ENCODE peak calls at places on chromosomes 3 and 15, in nine cellular contexts. One of them, this sample, is unnamed. For H3K9me3, the result is how much of the 10 kb centered on the place peaks cover.

GRCh38 chr3:53482227-53482626 is 12.2 kb upstream of the CACNA1D start:
- DNase-seq in lower lobe of right lung: no peak
- DNase-seq in spleen: no peak
- DNase-seq in A549: no peak
- DNase-seq in left ventricle myocardium inferior: no peak
- DNase-seq in tibial artery: no peak
- DNase-seq in HepG2: no peak
- DNase-seq in mammary epithelial cell: no peak
- DNase-seq in uterus: no peak
- DNase-seq in this sample: no peak

GRCh38 chr3:144865886-144866285 is 894.3 kb downstream of the DIPK2A start:
- DNase-seq in HepG2: no peak
- DNase-seq in A549: no peak
- DNase-seq in tibial artery: no peak
- DNase-seq in spleen: no peak
- DNase-seq in left ventricle myocardium inferior: no peak
- DNase-seq in lower lobe of right lung: no peak
- DNase-seq in mammary epithelial cell: no peak
- DNase-seq in uterus: no peak
- DNase-seq in this sample: no peak

GRCh38 chr3:131960324-131960723 is 74.5 kb downstream of the CPNE4 start:
- DNase-seq in A549: no peak
- DNase-seq in lower lobe of right lung: no peak
- DNase-seq in spleen: no peak
- DNase-seq in uterus: no peak
- DNase-seq in left ventricle myocardium inferior: no peak
- DNase-seq in tibial artery: no peak
- DNase-seq in HepG2: no peak
- DNase-seq in mammary epithelial cell: peak
- DNase-seq in this sample: no peak

GRCh38 chr3:105277656-105278055 is 89.1 kb upstream of the ALCAM start:
- DNase-seq in spleen: no peak
- DNase-seq in left ventricle myocardium inferior: no peak
- DNase-seq in HepG2: no peak
- DNase-seq in lower lobe of right lung: no peak
- DNase-seq in tibial artery: no peak
- DNase-seq in uterus: no peak
- DNase-seq in mammary epithelial cell: peak
- DNase-seq in A549: no peak
- DNase-seq in this sample: no peak

GRCh38 chr3:134356411-134357040 is 17.7 kb downstream of the AMOTL2 start:
- DNase-seq in lower lobe of right lung: no peak
- DNase-seq in tibial artery: peak
- DNase-seq in HepG2: no peak
- DNase-seq in left ventricle myocardium inferior: no peak
- DNase-seq in uterus: no peak
- DNase-seq in mammary epithelial cell: no peak
- DNase-seq in A549: no peak
- DNase-seq in spleen: peak
- DNase-seq in this sample: no peak

GRCh38 chr3:28476194-28476593 is 127.6 kb upstream of the AZI2 start:
- DNase-seq in mammary epithelial cell: peak
- DNase-seq in HepG2: peak
- DNase-seq in spleen: no peak
- DNase-seq in A549: peak
- DNase-seq in lower lobe of right lung: no peak
- DNase-seq in left ventricle myocardium inferior: no peak
- DNase-seq in uterus: no peak
- DNase-seq in tibial artery: no peak
- DNase-seq in this sample: peak

GRCh38 chr3:44966795-44967278 is 9.1 kb downstream of the ZDHHC3 start:
- DNase-seq in uterus: no peak
- DNase-seq in lower lobe of right lung: no peak
- DNase-seq in HepG2: no peak
- DNase-seq in left ventricle myocardium inferior: no peak
- DNase-seq in tibial artery: no peak
- DNase-seq in spleen: no peak
- DNase-seq in A549: no peak
- DNase-seq in mammary epithelial cell: peak
- DNase-seq in this sample: peak

GRCh38 chr3:144241381-144241780 is 269.8 kb downstream of the DIPK2A start:
- DNase-seq in lower lobe of right lung: no peak
- DNase-seq in tibial artery: no peak
- DNase-seq in A549: no peak
- DNase-seq in left ventricle myocardium inferior: no peak
- DNase-seq in HepG2: no peak
- DNase-seq in mammary epithelial cell: no peak
- DNase-seq in uterus: no peak
- DNase-seq in spleen: no peak
- DNase-seq in this sample: no peak

GRCh38 chr3:129658156-129658843 is 51.8 kb upstream of the PLXND1 start:
- DNase-seq in lower lobe of right lung: no peak
- DNase-seq in left ventricle myocardium inferior: no peak
- DNase-seq in mammary epithelial cell: peak
- DNase-seq in uterus: no peak
- DNase-seq in spleen: no peak
- DNase-seq in HepG2: peak
- DNase-seq in tibial artery: no peak
- DNase-seq in A549: no peak
- DNase-seq in this sample: peak

GRCh38 chr15:82554351-82554750 is 14.1 kb upstream of the RPS17 start:
- DNase-seq in lower lobe of right lung: no peak
- DNase-seq in mammary epithelial cell: peak
- DNase-seq in A549: no peak
- DNase-seq in spleen: no peak
- DNase-seq in left ventricle myocardium inferior: no peak
- DNase-seq in uterus: no peak
- DNase-seq in HepG2: no peak
- DNase-seq in tibial artery: no peak
- DNase-seq in this sample: no peak

GRCh38 chr3:45992820-45993219 is 2.8 kb downstream of the FYCO1 start:
- DNase-seq in HepG2: no peak
- DNase-seq in tibial artery: no peak
- DNase-seq in uterus: no peak
- DNase-seq in lower lobe of right lung: no peak
- DNase-seq in mammary epithelial cell: no peak
- DNase-seq in A549: no peak
- DNase-seq in left ventricle myocardium inferior: no peak
- DNase-seq in spleen: no peak
- DNase-seq in this sample: no peak

GRCh38 chr3:49388416-49388815 is 23.4 kb downstream of the RHOA start:
- DNase-seq in spleen: no peak
- DNase-seq in tibial artery: no peak
- DNase-seq in mammary epithelial cell: no peak
- DNase-seq in left ventricle myocardium inferior: no peak
- DNase-seq in uterus: no peak
- DNase-seq in HepG2: no peak
- DNase-seq in lower lobe of right lung: no peak
- DNase-seq in A549: no peak
- DNase-seq in this sample: no peak

DNA sequence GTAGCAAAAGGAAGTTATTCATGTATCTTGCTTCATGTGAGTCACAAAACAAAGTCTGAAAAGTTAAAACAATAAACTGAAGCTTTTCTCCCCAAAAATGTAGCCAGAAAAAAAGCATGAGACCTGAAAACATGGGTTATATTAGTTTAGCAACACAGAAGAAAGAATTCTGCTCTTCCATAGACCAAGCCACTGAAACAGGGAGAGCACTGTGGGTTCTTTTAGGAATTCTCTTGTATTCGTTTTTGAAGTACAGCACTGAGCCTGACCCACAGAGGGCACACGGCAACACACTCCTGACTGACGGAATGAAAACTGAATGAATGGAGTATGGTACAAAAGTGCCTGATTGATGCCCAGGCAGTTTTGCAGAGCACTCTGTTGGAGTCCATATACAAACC is 66.6 kb downstream of the TM4SF4 start:
- DNase-seq in lower lobe of right lung: no peak
- DNase-seq in mammary epithelial cell: no peak
- DNase-seq in tibial artery: no peak
- DNase-seq in spleen: no peak
- DNase-seq in HepG2: no peak
- DNase-seq in uterus: no peak
- DNase-seq in left ventricle myocardium inferior: no peak
- DNase-seq in A549: peak
- DNase-seq in this sample: peak
- TF ChIP-seq CTCF in lower lobe of right lung: no peak
- TF ChIP-seq CTCF in mammary epithelial cell: no peak
- TF ChIP-seq CTCF in tibial artery: peak
- TF ChIP-seq CTCF in spleen: no peak
- TF ChIP-seq CTCF in HepG2: no peak
- TF ChIP-seq CTCF in uterus: no peak
- TF ChIP-seq CTCF in left ventricle myocardium inferior: no peak
- TF ChIP-seq CTCF in A549: peak
- TF ChIP-seq CTCF in this sample: peak

DNA sequence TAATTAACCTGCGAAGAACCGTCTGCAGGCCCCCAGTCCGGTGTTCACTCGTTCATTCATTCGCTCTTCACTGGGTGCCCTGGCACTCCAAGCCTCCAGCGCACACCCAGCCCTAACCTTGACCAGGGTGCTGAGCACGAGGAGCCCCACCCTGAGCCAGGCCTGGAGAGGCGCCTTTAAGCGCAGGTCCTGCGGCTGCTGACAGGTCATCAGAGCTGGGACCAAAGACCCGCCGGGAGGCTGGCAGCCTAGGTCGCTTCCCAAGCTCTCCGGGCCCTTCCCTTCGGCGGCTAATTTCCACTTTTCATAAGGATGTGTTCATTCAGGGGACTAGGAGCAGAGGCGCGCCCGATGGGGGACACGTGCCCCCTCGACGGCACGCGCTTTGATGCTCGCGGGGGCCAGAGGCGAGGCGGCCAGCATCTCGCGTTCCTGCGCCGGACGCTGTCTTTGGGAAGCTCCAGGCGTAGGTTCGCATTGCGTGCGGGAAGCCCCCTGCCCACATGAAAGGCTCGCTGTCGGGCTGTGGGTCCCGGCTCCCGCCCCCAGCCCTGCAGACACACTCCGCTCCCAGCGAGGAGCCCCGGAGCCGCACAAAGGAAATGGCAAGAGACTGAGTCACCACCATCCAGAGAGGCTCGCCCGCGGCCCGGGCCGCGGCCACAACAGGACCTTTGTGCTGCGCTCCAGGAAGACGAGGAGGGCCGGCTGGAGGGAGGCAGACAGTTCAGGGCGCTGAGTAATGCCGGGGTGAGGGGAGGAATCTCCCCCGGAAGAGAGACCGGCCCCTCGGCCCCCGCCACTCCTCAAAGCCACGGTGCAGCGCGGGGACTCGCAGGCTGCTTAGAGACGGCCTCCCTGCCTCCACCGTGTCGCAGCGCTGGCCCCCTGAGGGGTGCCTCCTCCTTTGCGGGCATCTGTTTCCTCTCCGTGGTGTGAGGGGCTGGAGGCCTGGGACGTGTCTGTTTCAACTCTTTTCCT is 266.4 kb upstream of the HES1 start:
- DNase-seq in left ventricle myocardium inferior: peak
- DNase-seq in HepG2: no peak
- DNase-seq in mammary epithelial cell: peak
- DNase-seq in lower lobe of right lung: no peak
- DNase-seq in A549: peak
- DNase-seq in spleen: peak
- DNase-seq in uterus: no peak
- DNase-seq in tibial artery: no peak
- DNase-seq in this sample: no peak
- H3K4me3 ChIP-seq in left ventricle myocardium inferior: peak
- H3K4me3 ChIP-seq in HepG2: no peak
- H3K4me3 ChIP-seq in mammary epithelial cell: no peak
- H3K4me3 ChIP-seq in lower lobe of right lung: no peak
- H3K4me3 ChIP-seq in A549: no peak
- H3K4me3 ChIP-seq in spleen: no peak
- H3K4me3 ChIP-seq in uterus: no peak
- H3K4me3 ChIP-seq in tibial artery: no peak
- H3K4me3 ChIP-seq in this sample: no peak

DNA sequence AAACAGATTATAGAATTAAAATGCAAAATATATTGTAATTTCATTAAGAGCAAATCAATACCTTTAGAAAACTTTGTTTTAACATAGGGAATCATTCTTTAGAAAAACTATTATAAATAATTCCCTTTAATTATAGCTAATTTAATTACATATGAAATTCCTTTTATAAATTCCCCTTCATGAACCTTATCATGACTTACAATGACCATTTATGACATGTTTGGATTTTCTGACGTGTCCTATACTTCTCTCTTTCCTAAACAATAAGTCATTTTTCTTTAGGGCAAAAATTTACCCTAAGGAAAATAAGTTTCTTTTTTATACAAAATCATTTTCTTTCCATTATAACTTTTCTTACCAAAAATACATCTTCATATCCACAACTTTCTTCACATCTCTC is 37.8 kb downstream of the PRR20G start:
- DNase-seq in tibial artery: no peak
- DNase-seq in A549: no peak
- DNase-seq in mammary epithelial cell: no peak
- DNase-seq in spleen: no peak
- DNase-seq in HepG2: no peak
- DNase-seq in left ventricle myocardium inferior: no peak
- DNase-seq in uterus: no peak
- DNase-seq in lower lobe of right lung: no peak
- DNase-seq in this sample: no peak
- H3K9me3 ChIP-seq in tibial artery: under half
- H3K9me3 ChIP-seq in A549: under half
- H3K9me3 ChIP-seq in mammary epithelial cell: under half
- H3K9me3 ChIP-seq in spleen: half or more
- H3K9me3 ChIP-seq in HepG2: under half
- H3K9me3 ChIP-seq in left ventricle myocardium inferior: under half
- H3K9me3 ChIP-seq in uterus: under half
- H3K9me3 ChIP-seq in lower lobe of right lung: under half
- H3K9me3 ChIP-seq in this sample: under half

GRCh38 chr3:72821170-72821781 is 27.0 kb downstream of the SHQ1 start:
- DNase-seq in HepG2: no peak
- DNase-seq in tibial artery: no peak
- DNase-seq in uterus: peak
- DNase-seq in A549: no peak
- DNase-seq in spleen: no peak
- DNase-seq in mammary epithelial cell: peak
- DNase-seq in lower lobe of right lung: no peak
- DNase-seq in left ventricle myocardium inferior: no peak
- DNase-seq in this sample: peak

GRCh38 chr3:72818915-72819314 is 29.3 kb downstream of the SHQ1 start:
- DNase-seq in HepG2: no peak
- DNase-seq in A549: no peak
- DNase-seq in left ventricle myocardium inferior: no peak
- DNase-seq in uterus: no peak
- DNase-seq in spleen: no peak
- DNase-seq in tibial artery: peak
- DNase-seq in mammary epithelial cell: peak
- DNase-seq in lower lobe of right lung: no peak
- DNase-seq in this sample: no peak

GRCh38 chr3:72820405-72820804 is 27.8 kb downstream of the SHQ1 start:
- DNase-seq in lower lobe of right lung: no peak
- DNase-seq in HepG2: no peak
- DNase-seq in left ventricle myocardium inferior: no peak
- DNase-seq in A549: no peak
- DNase-seq in uterus: peak
- DNase-seq in spleen: no peak
- DNase-seq in mammary epithelial cell: peak
- DNase-seq in tibial artery: no peak
- DNase-seq in this sample: no peak

GRCh38 chr3:72816843-72817485 is 31.3 kb downstream of the SHQ1 start:
- DNase-seq in left ventricle myocardium inferior: no peak
- DNase-seq in HepG2: no peak
- DNase-seq in mammary epithelial cell: no peak
- DNase-seq in uterus: no peak
- DNase-seq in tibial artery: no peak
- DNase-seq in spleen: no peak
- DNase-seq in lower lobe of right lung: no peak
- DNase-seq in A549: no peak
- DNase-seq in this sample: no peak

GRCh38 chr3:72818092-72818721 is 30.0 kb downstream of the SHQ1 start:
- DNase-seq in spleen: no peak
- DNase-seq in lower lobe of right lung: no peak
- DNase-seq in uterus: no peak
- DNase-seq in tibial artery: no peak
- DNase-seq in mammary epithelial cell: peak
- DNase-seq in left ventricle myocardium inferior: no peak
- DNase-seq in HepG2: no peak
- DNase-seq in A549: peak
- DNase-seq in this sample: peak
- TF ChIP-seq CTCF in spleen: peak
- TF ChIP-seq CTCF in lower lobe of right lung: peak
- TF ChIP-seq CTCF in uterus: peak
- TF ChIP-seq CTCF in tibial artery: peak
- TF ChIP-seq CTCF in mammary epithelial cell: peak
- TF ChIP-seq CTCF in left ventricle myocardium inferior: peak
- TF ChIP-seq CTCF in HepG2: peak
- TF ChIP-seq CTCF in A549: peak
- TF ChIP-seq CTCF in this sample: peak

This sample was measured in cardiac muscle cell.